ENCODE peak calls at places on chromosomes 12 and 14, in seven cellular contexts. G is GM23338; O is suprapubic skin; B is IMR-90; Q is MM.1S; V is CD8-positive, alpha-beta T cell; H is mammary epithelial cell. Z is an unnamed sample. For H3K4me1, the result is how much of the 10 kb centered on the place peaks cover.

GRCh38 chr12:51351913-51352532 is 5.5 kb upstream of the CELA1 start:
- DNase-seq in G (peak), O (no peak), B (peak), Q (no peak), V (peak), H (peak), Z (peak)

GRCh38 chr14:45038865-45039264 is 45.1 kb upstream of the PRPF39 start:
- DNase-seq in G (peak), O (no peak), B (no peak), Q (no peak), V (no peak), H (no peak), Z (no peak)

GRCh38 chr12:77835982-77836381 is 5.3 kb downstream of the NAV3 start:
- DNase-seq in G (no peak), O (no peak), B (no peak), Q (no peak), V (no peak), H (no peak), Z (no peak)

GRCh38 chr12:97063292-97063935 is 156.4 kb downstream of the NEDD1 start:
- DNase-seq in G (no peak), O (no peak), B (no peak), Q (no peak), V (no peak), H (no peak), Z (no peak)

GRCh38 chr12:131008461-131009270 is 55.0 kb downstream of the ADGRD1 start:
- DNase-seq in G (no peak), O (no peak), B (no peak), Q (no peak), V (no peak), H (no peak), Z (no peak)

GRCh38 chr12:120984351-120984898 is 6.1 kb downstream of the HNF1A start:
- DNase-seq in G (peak), O (no peak), B (no peak), Q (no peak), V (no peak), H (no peak), Z (no peak)

GRCh38 chr12:96205909-96206308 is 11.7 kb downstream of the ELK3 start:
- DNase-seq in G (no peak), O (no peak), B (no peak), Q (no peak), V (no peak), H (no peak), Z (peak)

GRCh38 chr14:88301381-88301780 is 21.7 kb downstream of the KCNK10 start:
- DNase-seq in G (no peak), O (no peak), B (no peak), Q (no peak), V (no peak), H (no peak), Z (no peak)

GRCh38 chr12:109218996-109219395 is 90.1 kb downstream of the FOXN4 start:
- DNase-seq in G (no peak), O (no peak), B (no peak), Q (no peak), V (no peak), H (no peak), Z (no peak)

GRCh38 chr12:120892265-120892664 is 11.9 kb downstream of the SPPL3 start:
- DNase-seq in G (no peak), O (no peak), B (no peak), Q (no peak), V (no peak), H (no peak), Z (no peak)

GRCh38 chr14:67260965-67261364 is 19.7 kb downstream of the PALS1 start:
- DNase-seq in G (no peak), O (no peak), B (no peak), Q (no peak), V (no peak), H (no peak), Z (no peak)

GRCh38 chr12:62683724-62684501 is 217.3 kb downstream of the MON2 start:
- DNase-seq in G (peak), O (peak), B (peak), Q (no peak), V (no peak), H (no peak), Z (no peak)

GRCh38 chr14:22319526-22320352 is 269.3 kb downstream of the DAD1 start:
- DNase-seq in G (peak), O (no peak), B (peak), Q (peak), V (peak), H (peak), Z (no peak)

GRCh38 chr12:13179159-13180074 is 17.1 kb upstream of the EMP1 start:
- DNase-seq in G (peak), O (peak), B (peak), Q (peak), V (peak), H (peak), Z (peak)

GRCh38 chr14:103528512-103529382 is at the start of gene TRMT61A:
- DNase-seq in G (peak), O (peak), B (peak), Q (peak), V (peak), H (peak), Z (peak)

GRCh38 chr14:103526247-103526913 is 2.6 kb upstream of the TRMT61A start:
- DNase-seq in G (no peak), O (no peak), B (no peak), Q (no peak), V (no peak), H (no peak), Z (no peak)

GRCh38 chr14:103527408-103528157 is 1.4 kb upstream of the TRMT61A start:
- DNase-seq in G (no peak), O (no peak), B (no peak), Q (no peak), V (no peak), H (peak), Z (no peak)

GRCh38 chr14:103528158-103528511 is 861 bp upstream of the TRMT61A start:
- DNase-seq in G (no peak), O (no peak), B (no peak), Q (no peak), V (no peak), H (no peak), Z (no peak)

DNA sequence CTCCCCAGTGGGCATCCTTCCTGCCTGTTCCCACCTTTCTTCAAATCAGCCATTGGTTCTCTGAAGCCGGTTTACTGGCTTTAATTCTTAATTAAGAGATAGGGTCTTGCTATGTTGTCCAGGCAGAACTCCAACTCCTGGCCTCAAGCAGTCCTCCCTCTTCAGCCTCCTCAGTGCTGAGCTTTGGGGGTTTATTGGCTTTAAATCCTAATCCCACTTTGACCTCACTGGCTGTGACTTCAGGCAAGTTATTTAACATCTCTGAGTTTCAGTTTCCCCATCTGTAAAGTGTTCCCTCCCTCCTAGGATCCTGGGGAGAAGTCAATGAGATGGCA is 2.1 kb upstream of the TRMT61A start:
- DNase-seq in G (no peak), O (no peak), B (no peak), Q (no peak), V (no peak), H (no peak), Z (no peak)
- H3K27ac ChIP-seq in G (no peak), O (no peak), B (no peak), Q (no peak), V (no peak), H (no peak), Z (no peak)

DNA sequence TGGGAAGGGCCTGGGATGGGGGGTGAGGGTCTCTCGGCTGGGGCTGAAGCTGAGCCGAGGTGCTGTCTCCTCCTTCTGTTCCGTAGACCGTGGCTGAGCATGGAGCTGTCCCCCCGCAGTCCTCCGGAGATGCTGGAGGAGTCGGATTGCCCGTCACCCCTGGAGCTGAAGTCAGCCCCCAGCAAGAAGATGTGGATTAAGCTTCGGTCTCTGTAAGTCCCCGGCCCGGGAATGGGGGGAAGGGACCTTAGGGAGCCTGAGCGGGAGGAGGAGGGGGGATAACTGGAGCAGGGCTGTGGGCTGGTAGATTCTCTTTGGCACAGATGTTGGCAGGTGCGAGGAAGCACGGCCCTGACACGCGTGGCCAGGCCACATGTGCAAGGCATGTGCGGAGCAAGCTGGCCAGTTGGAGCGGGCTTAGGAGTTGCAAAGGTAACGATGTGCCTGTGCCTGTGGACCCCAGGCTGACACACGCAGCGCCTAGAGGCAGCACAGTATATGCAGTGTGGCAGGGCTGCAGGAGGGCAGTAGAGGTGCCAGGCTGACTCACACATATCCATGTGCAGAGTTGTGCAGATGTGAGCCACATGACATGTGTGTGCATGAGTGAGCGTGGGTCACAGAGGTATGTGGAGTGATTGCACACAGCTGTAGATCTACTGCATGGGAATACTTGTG is 512 bp downstream of the PDE1B start:
- DNase-seq in G (peak), O (no peak), B (no peak), Q (no peak), V (peak), H (peak), Z (peak)
- H3K4me3 ChIP-seq in G (peak), O (peak), B (no peak), Q (no peak), V (peak), H (no peak), Z (peak)

DNA sequence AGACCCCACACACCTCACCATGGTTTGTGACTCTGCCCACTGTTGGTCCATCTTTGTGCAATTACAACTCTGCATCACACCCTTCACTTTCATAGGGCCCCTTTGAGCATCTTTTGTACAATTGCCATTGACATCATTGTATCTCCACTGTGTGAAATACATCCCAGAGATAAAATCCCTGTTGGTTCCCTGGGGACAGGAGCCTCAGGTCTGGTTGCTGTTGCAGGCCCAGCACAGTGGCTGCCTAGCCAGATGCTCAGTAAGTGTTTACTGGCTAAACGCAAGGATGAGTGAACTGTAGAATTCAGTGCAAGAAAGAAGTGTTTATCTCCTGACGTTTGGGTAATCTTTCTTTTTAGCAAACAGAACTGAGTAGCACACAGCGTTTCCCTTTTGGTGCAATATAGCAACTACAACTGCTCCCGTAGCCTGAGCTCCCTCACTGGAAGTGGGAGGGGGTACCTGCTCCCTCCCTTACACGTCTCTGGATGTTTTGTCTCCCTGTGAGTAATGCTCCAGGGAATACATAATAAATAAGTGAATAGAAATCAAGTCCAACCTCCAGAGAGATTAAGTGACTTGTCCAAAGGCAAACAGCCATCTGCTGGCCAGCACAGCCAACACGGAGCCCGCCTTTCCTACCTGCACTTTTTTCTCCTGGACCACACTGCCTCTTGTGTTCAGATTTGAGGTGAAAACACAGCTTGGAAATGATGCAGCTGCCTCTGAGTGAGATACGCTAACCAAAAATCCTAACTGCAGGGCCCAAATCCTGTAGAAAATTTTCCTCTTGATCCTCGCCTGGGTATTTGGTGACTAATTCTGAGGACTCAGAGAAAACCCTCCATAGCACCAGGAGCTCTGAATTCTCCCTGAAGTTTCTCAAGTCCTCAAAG is 27.4 kb downstream of the GALNT16 start:
- DNase-seq in G (peak), O (peak), B (no peak), Q (no peak), V (no peak), H (no peak), Z (no peak)
- H3K4me1 ChIP-seq in G (under half), O (under half), B (under half), Q (under half), V (under half), H (under half), Z (under half)

DNA sequence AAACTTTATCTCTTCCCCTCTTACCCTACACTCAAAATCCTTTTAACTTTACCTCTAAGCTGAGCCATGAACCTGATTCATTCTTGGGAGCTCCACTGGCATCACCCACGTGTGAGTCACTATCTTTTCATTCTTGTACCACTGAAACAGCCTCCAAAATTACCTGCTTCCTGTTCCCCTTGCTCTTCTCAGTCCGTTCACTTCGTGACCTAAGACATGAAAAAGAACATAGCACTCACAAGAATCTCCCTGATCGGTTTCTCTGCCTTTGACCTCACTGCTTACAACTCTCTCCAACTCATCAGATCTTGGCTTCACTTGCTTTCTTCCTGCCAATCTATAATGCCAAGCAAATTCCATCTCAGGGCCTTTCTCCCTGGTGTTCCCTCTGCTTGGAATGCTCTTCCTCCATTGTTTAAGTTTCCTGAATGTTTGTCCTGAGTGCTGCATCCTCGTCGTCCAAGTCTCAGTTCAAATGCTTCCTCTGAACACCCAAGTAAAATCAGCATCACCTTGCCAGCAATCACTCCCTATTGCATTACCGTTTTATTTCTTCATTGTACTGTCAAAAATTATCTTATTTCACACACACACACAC is 9.2 kb downstream of the GLIPR1 start:
- DNase-seq in G (peak), O (no peak), B (peak), Q (no peak), V (no peak), H (peak), Z (no peak)
- H3K27ac ChIP-seq in G (peak), O (no peak), B (peak), Q (no peak), V (no peak), H (peak), Z (no peak)

GRCh38 chr12:27707216-27707615 is 3.4 kb upstream of the MRPS35 start:
- DNase-seq in G (no peak), O (no peak), B (no peak), Q (no peak), V (no peak), H (peak), Z (no peak)

GRCh38 chr12:27709932-27710591 is 570 bp upstream of the MRPS35 start:
- DNase-seq in G (no peak), O (no peak), B (peak), Q (peak), V (no peak), H (peak), Z (no peak)

GRCh38 chr12:27710592-27711311 is at the start of gene MRPS35:
- DNase-seq in G (peak), O (peak), B (peak), Q (peak), V (peak), H (peak), Z (peak)

GRCh38 chr12:27711312-27711682 is 665 bp downstream of the MRPS35 start:
- DNase-seq in G (peak), O (no peak), B (no peak), Q (peak), V (no peak), H (peak), Z (no peak)

GRCh38 chr12:27709212-27709931 is 1.3 kb upstream of the MRPS35 start:
- DNase-seq in G (no peak), O (no peak), B (no peak), Q (no peak), V (no peak), H (no peak), Z (no peak)
- H3K4me3 ChIP-seq in G (no peak), O (peak), B (peak), Q (no peak), V (no peak), H (no peak), Z (no peak)

GRCh38 chr14:68966872-68967301 is 12.2 kb downstream of the ACTN1 start:
- DNase-seq in G (no peak), O (no peak), B (no peak), Q (no peak), V (no peak), H (no peak), Z (no peak)
- H3K4me1 ChIP-seq in G (half or more), O (half or more), B (half or more), Q (under half), V (half or more), H (half or more), Z (half or more)

Z was measured in CD4-positive, CD25-positive, alpha-beta regulatory T cell.